ENCODE peak calls at places on chromosomes 5 and 9, in seven cellular contexts. V is progenitor cell of endocrine pancreas, K is mucosa of descending colon, X is AG10803, I is ovary, L is foreskin keratinocyte, D is AG09309. C is an unnamed sample.

GRCh38 chr9:123678038-123678877 is 251.7 kb downstream of the DENND1A start:
- DNase-seq in V (no peak), K (no peak), X (no peak), I (no peak), L (no peak), D (no peak), C (no peak)

GRCh38 chr9:35616681-35617459 is 1.3 kb downstream of the CD72 start:
- DNase-seq in V (no peak), K (peak), X (peak), I (peak), L (no peak), D (peak), C (no peak)

GRCh38 chr5:87394407-87394806 is 18.3 kb downstream of the CCNH start:
- DNase-seq in V (no peak), K (no peak), X (peak), I (no peak), L (no peak), D (peak), C (peak)

GRCh38 chr5:146877783-146878470 is 630 bp downstream of the PPP2R2B start:
- DNase-seq in V (peak), K (no peak), X (peak), I (no peak), L (no peak), D (no peak), C (no peak)

GRCh38 chr5:56934325-56934724 is 17.6 kb downstream of the MIER3 start:
- DNase-seq in V (no peak), K (no peak), X (no peak), I (no peak), L (no peak), D (no peak), C (no peak)

GRCh38 chr5:178113141-178113787 is at the start of gene N4BP3:
- DNase-seq in V (peak), K (peak), X (peak), I (peak), L (peak), D (no peak), C (no peak)

GRCh38 chr5:135353952-135354721 is 44.9 kb downstream of the MACROH2A1 start:
- DNase-seq in V (no peak), K (no peak), X (peak), I (no peak), L (no peak), D (peak), C (peak)

GRCh38 chr5:138649775-138650174 is 74.6 kb upstream of the HSPA9 start:
- DNase-seq in V (no peak), K (no peak), X (no peak), I (no peak), L (no peak), D (no peak), C (no peak)

GRCh38 chr9:112032009-112032408 is 135.4 kb downstream of the UGCG start:
- DNase-seq in V (no peak), K (no peak), X (no peak), I (no peak), L (no peak), D (no peak), C (no peak)

GRCh38 chr5:173472784-173473278 is 143.6 kb downstream of the BOD1 start:
- DNase-seq in V (no peak), K (no peak), X (peak), I (peak), L (no peak), D (no peak), C (peak)

GRCh38 chr5:142587354-142587965 is 98.4 kb downstream of the FGF1 start:
- DNase-seq in V (no peak), K (no peak), X (peak), I (no peak), L (no peak), D (no peak), C (peak)

GRCh38 chr5:30040483-30041116 is 1152.9 kb upstream of the CDH6 start:
- DNase-seq in V (peak), K (no peak), X (peak), I (no peak), L (no peak), D (no peak), C (peak)

GRCh38 chr5:57137401-57137800 is 36.5 kb upstream of the GPBP1 start:
- DNase-seq in V (no peak), K (no peak), X (no peak), I (no peak), L (peak), D (no peak), C (no peak)

GRCh38 chr9:71509054-71509453 is 259.3 kb downstream of the CEMIP2 start:
- DNase-seq in V (no peak), K (no peak), X (no peak), I (no peak), L (peak), D (no peak), C (peak)

GRCh38 chr5:131976414-131977211 is 31.1 kb upstream of the MEIKIN start:
- DNase-seq in V (no peak), K (no peak), X (no peak), I (no peak), L (no peak), D (no peak), C (no peak)

GRCh38 chr9:107484117-107484723 is 5.3 kb downstream of the KLF4 start:
- DNase-seq in V (no peak), K (no peak), X (peak), I (no peak), L (peak), D (peak), C (peak)

GRCh38 chr9:99823392-99824377 is 2.0 kb downstream of the NR4A3 start:
- DNase-seq in V (no peak), K (peak), X (peak), I (peak), L (peak), D (no peak), C (peak)

GRCh38 chr5:23742701-23743100 is 235.3 kb downstream of the PRDM9 start:
- DNase-seq in V (no peak), K (no peak), X (no peak), I (no peak), L (no peak), D (no peak), C (no peak)

GRCh38 chr5:147369742-147370374 is 135.0 kb downstream of the STK32A start:
- DNase-seq in V (no peak), K (no peak), X (peak), I (no peak), L (no peak), D (no peak), C (peak)

GRCh38 chr9:613771-614347 is 227.6 kb upstream of the DMRT1 start:
- DNase-seq in V (peak), K (peak), X (peak), I (peak), L (peak), D (peak), C (peak)

GRCh38 chr5:107658528-107658927 is 12.2 kb downstream of the EFNA5 start:
- DNase-seq in V (no peak), K (no peak), X (no peak), I (no peak), L (no peak), D (no peak), C (no peak)
- TF ChIP-seq CTCF in V (no peak), K (no peak), X (no peak), I (no peak), L (no peak), D (no peak), C (no peak)

GRCh38 chr5:16428359-16428758 is 37.2 kb downstream of the ZNF622 start:
- DNase-seq in V (no peak), K (no peak), X (no peak), I (no peak), L (no peak), D (no peak), C (no peak)
- TF ChIP-seq CTCF in V (peak), K (no peak), X (no peak), I (no peak), L (no peak), D (no peak), C (peak)

DNA sequence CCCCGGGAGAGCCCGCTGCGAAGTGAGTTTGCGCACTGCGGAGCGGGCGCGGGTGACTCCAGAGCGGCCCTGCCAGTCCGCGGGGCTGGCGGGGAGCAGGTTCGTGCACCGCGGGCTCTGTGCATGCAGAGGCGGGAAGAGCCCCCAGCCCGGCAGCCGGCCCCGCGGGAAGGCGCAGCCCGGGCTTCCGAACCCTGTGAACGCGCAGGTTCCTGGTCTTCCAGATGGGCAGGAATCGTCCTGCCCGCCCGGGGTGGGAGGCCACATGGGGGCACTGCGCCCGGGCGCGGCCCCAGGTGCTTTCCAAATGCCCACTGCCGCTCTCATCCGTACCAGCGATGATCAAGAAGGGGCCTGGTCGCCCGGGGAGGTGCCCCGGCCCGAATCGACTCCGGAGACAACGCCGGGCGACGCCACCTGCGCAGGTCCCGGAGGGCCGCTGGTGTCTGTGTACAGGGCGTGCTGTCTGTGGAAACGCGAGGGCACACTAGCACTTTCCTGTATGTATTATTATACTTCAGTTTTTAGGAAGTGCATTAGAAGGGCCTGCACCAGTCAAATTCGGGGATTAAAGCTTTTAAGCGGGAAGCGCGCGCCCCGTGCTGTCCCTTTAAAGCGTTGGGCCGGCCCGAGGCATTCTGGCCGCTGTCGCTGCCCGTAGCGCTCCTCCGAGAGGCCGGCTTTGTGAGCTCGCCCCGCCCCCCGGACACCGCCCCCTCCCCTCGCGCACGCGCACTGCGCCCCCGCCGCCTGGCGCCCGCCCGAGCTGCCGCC is at the start of gene WDR5:
- DNase-seq in V (peak), K (peak), X (peak), I (peak), L (peak), D (peak), C (peak)
- TF ChIP-seq CTCF in V (peak), K (no peak), X (peak), I (peak), L (peak), D (peak), C (peak)

DNA sequence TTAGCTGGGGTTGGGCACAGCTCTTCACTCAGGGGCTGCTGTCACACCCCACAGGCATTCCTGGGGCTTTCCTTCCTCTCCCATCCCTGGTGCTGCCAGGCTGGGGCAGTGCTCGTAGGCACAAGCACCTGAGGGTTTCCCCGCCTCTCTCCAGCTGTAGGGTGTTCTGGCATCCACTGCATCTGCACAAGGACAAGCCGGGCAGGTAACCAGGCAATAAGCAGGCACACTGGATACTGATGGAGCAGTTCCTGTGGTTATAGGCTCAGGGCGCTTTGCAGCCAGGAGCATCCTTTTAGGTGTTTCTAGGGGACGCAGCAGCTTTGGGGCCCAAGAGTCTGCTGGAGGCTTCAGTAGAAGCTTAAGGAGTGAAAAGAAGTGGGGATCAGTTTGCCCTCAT is 56.8 kb downstream of the ARHGEF37 start:
- DNase-seq in V (no peak), K (no peak), X (no peak), I (no peak), L (no peak), D (no peak), C (no peak)
- TF ChIP-seq CTCF in V (no peak), K (no peak), X (no peak), I (no peak), L (no peak), D (no peak), C (no peak)

GRCh38 chr9:37039065-37039464 is 5.0 kb upstream of the PAX5 start:
- DNase-seq in V (no peak), K (no peak), X (no peak), I (no peak), L (no peak), D (no peak), C (no peak)

GRCh38 chr9:37037744-37038640 is 3.9 kb upstream of the PAX5 start:
- DNase-seq in V (no peak), K (peak), X (no peak), I (no peak), L (no peak), D (no peak), C (no peak)

GRCh38 chr9:37037137-37037743 is 3.2 kb upstream of the PAX5 start:
- DNase-seq in V (no peak), K (peak), X (no peak), I (no peak), L (peak), D (no peak), C (no peak)

GRCh38 chr9:37042421-37042820 is 8.4 kb upstream of the PAX5 start:
- DNase-seq in V (no peak), K (no peak), X (no peak), I (no peak), L (no peak), D (no peak), C (no peak)

GRCh38 chr9:37040508-37041127 is 6.5 kb upstream of the PAX5 start:
- DNase-seq in V (no peak), K (no peak), X (no peak), I (no peak), L (no peak), D (no peak), C (no peak)
- TF ChIP-seq CTCF in V (no peak), K (no peak), X (no peak), I (no peak), L (no peak), D (no peak), C (no peak)

C was measured in HFFc6.